ENCODE peak calls at places on chromosome 9, in four cellular contexts. B, J, M and C are unnamed samples.

GRCh38 chr9:131915181-131915580 is 164.5 kb downstream of the MED27 start:
- DNase-seq in B (no peak), J (no peak), M (no peak), C (no peak)

GRCh38 chr9:85858351-85858750 is 82.6 kb upstream of the NAA35 start:
- DNase-seq in B (no peak), J (no peak), M (no peak), C (no peak)

GRCh38 chr9:32335127-32335526 is 49.3 kb upstream of the ACO1 start:
- DNase-seq in B (no peak), J (no peak), M (no peak), C (no peak)

GRCh38 chr9:133005221-133005760 is 25.5 kb upstream of the GTF3C5 start:
- DNase-seq in B (no peak), J (no peak), M (no peak), C (no peak)

GRCh38 chr9:69456201-69456600 is 131.2 kb downstream of the ENTREP1 start:
- DNase-seq in B (no peak), J (no peak), M (no peak), C (no peak)

GRCh38 chr9:33924978-33925797 is 108.2 kb downstream of the UBE2R2 start:
- DNase-seq in B (peak; percentile 63), J (peak; percentile 67), M (peak; percentile 51), C (no peak)

GRCh38 chr9:109542922-109543321 is 44.8 kb upstream of the PTPN3 start:
- DNase-seq in B (no peak), J (no peak), M (no peak), C (no peak)

GRCh38 chr9:106678273-106678672 is 184.7 kb upstream of the ZNF462 start:
- DNase-seq in B (no peak), J (no peak), M (no peak), C (no peak)

GRCh38 chr9:75039006-75039405 is 10.9 kb upstream of the CARNMT1 start:
- DNase-seq in B (no peak), J (no peak), M (no peak), C (no peak)

GRCh38 chr9:93009337-93010015 is 49.0 kb upstream of the SUSD3 start:
- DNase-seq in B (no peak), J (no peak), M (no peak), C (no peak)

GRCh38 chr9:18799420-18799819 is 233.6 kb downstream of the SAXO1 start:
- DNase-seq in B (no peak), J (no peak), M (no peak), C (no peak)

GRCh38 chr9:111700776-111701175 is 39.4 kb downstream of the GNG10 start:
- DNase-seq in B (no peak), J (no peak), M (no peak), C (no peak)

GRCh38 chr9:134372621-134373267 is 46.5 kb downstream of the RXRA start:
- DNase-seq in B (no peak), J (no peak), M (no peak), C (no peak)

GRCh38 chr9:103203172-103203571 is 208.0 kb downstream of the CYLC2 start:
- DNase-seq in B (no peak), J (no peak), M (no peak), C (no peak)

GRCh38 chr9:101200852-101201251 is 172.3 kb downstream of the PLPPR1 start:
- DNase-seq in B (no peak), J (no peak), M (no peak), C (no peak)

DNA sequence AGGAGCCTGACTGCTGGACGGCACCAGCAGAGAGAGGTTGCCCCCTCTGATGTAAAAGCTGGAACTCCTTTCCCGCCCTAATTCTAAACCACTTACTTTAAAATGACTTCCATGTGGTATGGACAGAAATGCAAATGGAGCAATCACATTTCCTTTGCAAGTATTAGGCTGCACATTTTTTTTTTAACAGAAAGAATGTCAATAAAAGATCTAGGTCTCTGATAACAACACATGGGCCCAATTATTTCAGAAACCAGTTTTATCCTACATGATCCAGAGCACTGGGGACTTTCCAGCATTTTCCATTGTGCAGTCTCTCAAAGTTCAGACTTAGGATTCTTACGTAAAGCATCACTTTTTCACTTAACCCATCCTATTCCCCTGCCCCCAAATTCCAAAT is 203.7 kb downstream of the NXNL2 start:
- DNase-seq in B (no peak), J (no peak), M (no peak), C (peak; percentile 39)
- TF ChIP-seq EP300 in B (no peak), J (no peak), M (no peak), C (no peak)

DNA sequence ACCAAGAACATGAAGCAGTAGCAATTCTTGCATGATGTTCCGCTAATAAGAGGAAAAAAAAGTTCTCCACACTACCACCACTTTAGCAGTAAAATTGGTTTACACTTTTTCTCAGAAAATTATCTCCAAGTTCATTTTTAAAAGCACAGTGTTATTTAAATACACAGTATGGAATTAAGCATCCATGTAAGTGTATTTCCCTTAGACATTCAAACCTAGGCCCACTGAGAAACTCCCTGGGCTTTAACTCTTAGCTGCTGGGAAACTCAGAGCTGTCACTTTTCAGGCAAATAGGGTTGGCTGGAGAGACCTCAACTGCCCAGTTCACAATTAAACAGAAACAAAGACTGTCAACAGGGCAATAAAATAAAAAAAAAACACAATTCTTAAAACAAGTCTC is 2.7 kb downstream of the GNAQ start:
- DNase-seq in B (no peak), J (no peak), M (no peak), C (no peak)
- H3K4me3 ChIP-seq in B (no peak overlapping the region), J (peak overlapping the region; percentile 78), M (peak overlapping the region; percentile 20), C (peak overlapping the region; percentile 85)

GRCh38 chr9:37329576-37329975 is 92.9 kb upstream of the GRHPR start:
- DNase-seq in B (peak; percentile 68), J (no peak), M (no peak), C (no peak)
- TF ChIP-seq CTCF in B (peak; percentile 75), J (no peak), M (no peak), C (peak; percentile 12)

DNA sequence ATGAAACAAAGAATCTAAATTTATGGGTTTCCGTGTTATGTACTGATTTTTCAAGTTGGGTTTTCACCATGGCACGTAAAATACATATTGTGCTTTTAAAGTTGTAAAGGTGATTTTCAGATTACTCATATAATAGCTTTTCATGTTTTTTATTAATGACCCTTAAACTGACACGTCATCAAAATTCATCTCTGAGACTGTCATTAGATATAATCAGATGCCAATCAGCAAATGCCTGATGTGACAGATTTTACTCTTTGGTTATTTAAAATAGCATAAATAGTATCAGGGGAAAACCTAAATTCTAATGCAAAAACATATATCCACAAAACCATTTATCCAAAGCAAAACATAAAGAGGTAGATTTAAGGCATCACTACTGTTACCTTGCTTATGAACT is 11.0 kb downstream of the RFX3 start:
- DNase-seq in B (no peak), J (no peak), M (no peak), C (no peak)
- TF ChIP-seq EP300 in B (no peak), J (no peak), M (no peak), C (no peak)

DNA sequence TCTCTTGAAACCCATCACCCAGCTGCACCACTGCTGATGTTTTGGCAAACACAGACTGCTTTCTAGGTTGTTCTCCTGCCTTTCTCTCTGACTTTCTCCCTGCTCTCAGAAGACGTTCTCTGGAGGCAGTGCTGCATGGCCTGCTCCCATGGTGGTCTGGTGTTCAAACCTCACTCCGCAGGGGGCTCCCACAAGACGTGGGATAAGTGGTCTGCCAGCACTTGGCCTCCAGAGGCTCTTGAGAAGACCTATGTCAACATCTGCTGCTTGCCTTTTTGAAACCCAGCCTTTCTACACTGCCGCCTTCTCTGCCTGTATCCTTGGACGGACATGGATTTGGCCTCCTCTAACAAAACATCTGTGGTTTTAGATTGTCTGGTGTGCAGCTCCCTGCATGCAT is 16.6 kb downstream of the USP20 start:
- DNase-seq in B (no peak), J (no peak), M (no peak), C (no peak)
- H3K4me3 ChIP-seq in B (no peak overlapping the region), J (no peak overlapping the region), M (no peak overlapping the region), C (no peak overlapping the region)

DNA sequence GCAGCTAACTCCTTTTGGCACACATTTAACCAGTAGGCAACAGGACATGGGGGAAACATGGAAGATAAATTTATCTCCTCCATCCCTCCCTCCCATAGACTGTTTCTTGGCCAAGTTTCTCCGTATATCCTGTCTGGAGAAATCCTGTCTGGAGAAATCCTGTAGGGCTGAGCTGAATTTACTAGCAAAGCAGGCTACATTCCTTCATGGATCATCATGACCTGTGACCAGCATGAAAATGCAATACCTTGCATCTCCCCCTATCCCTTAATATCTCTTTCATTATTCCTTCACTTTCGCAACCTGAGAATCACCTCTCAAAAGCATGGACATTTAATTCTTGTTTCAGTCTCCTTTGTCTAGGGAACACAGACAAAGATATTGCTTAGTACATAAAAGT is 379.1 kb downstream of the PSAT1 start:
- DNase-seq in B (no peak), J (no peak), M (no peak), C (no peak)
- TF ChIP-seq CTCF in B (no peak), J (no peak), M (no peak), C (no peak)

DNA sequence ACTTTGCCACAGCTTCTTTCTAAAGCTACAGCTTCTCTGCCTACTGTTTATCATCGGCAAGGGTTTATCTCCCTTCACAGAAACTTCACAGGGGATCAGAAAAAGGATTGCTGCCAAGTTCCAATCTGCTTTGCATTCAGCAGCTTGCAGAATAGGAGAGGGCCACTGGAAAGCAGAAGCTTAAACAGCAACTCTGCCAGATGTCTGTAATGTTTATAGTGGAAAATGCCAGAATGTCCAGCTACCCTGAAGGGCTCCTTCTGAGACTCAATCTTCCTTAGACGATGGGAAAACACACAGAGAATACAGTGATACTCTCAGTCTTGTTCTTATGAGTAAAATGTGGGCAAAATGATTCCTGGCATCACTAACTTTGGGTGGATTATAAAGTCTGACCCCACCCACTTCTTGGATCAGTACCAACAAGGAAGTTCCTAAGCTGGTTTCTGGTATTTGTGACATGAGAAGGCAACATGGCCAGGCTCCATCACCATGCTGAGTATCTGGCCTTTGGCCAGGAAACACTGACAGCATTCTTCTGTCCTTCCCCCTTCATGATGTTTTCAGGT is 19.0 kb downstream of the STOM start:
- DNase-seq in B (peak; percentile 60), J (peak; percentile 77), M (peak; percentile 52), C (no peak)
- TF ChIP-seq EP300 in B (no peak), J (no peak), M (no peak), C (no peak)

DNA sequence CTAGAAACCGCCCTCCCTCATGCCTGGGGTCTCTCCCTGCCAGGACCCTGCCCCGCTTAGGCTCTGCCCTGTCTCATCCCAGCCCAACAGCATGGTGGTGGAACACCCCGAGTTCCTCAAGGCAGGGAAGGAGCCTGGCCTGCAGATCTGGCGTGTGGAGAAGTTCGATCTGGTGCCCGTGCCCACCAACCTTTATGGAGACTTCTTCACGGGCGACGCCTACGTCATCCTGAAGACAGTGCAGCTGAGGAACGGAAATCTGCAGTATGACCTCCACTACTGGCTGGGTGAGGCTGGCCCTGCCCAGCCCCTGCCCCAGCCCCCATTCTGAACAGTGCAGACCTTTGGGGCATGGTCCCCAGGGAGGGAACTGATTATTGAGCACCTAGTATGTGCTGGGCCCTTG is 33.9 kb downstream of the GSN start:
- DNase-seq in B (no peak), J (no peak), M (peak; percentile 27), C (no peak)
- H3K4me3 ChIP-seq in B (no peak overlapping the region), J (peak overlapping the region; percentile 62), M (no peak overlapping the region), C (peak overlapping the region; percentile 76)

GRCh38 chr9:14961372-14962068 is 51.3 kb upstream of the FREM1 start:
- DNase-seq in B (peak; percentile 11), J (no peak), M (no peak), C (no peak)
- TF ChIP-seq CTCF in B (no peak), J (no peak), M (no peak), C (no peak)

GRCh38 chr9:136611606-136612005 is 51.1 kb upstream of the EGFL7 start:
- DNase-seq in B (no peak), J (peak; percentile 75), M (no peak), C (no peak)
- TF ChIP-seq EP300 in B (no peak), J (no peak), M (no peak), C (no peak)